ENCODE peak calls at places on chromosomes 3 and 15, in five cellular contexts. M, A, G, D and H are unnamed samples. For H3K9me2, the result is how much of the 10 kb centered on the place peaks cover.

GRCh38 chr15:81843226-81843625 is 202.6 kb downstream of the MEX3B start:
- DNase-seq in M (no peak), A (no peak), G (peak), D (no peak), H (no peak)

GRCh38 chr15:66815322-66815721 is 113.3 kb downstream of the SMAD6 start:
- DNase-seq in M (peak), A (no peak), G (no peak), D (no peak), H (peak)

GRCh38 chr15:60548101-60548500 is 69.2 kb upstream of the ICE2 start:
- DNase-seq in M (no peak), A (no peak), G (no peak), D (no peak), H (no peak)

GRCh38 chr15:67101981-67102929 is 36.9 kb downstream of the SMAD3 start:
- DNase-seq in M (peak), A (no peak), G (no peak), D (no peak), H (peak)

GRCh38 chr15:74464897-74465296 is 3.9 kb upstream of the UBL7 start:
- DNase-seq in M (no peak), A (no peak), G (no peak), D (no peak), H (no peak)

GRCh38 chr15:81400640-81401236 is 26.7 kb upstream of the TMC3 start:
- DNase-seq in M (peak), A (peak), G (peak), D (peak), H (peak)

GRCh38 chr15:39106913-39107312 is 474.0 kb upstream of the THBS1 start:
- DNase-seq in M (no peak), A (no peak), G (no peak), D (no peak), H (no peak)

GRCh38 chr3:150599611-150600297 is 3.4 kb upstream of the SELENOT start:
- DNase-seq in M (peak), A (peak), G (no peak), D (no peak), H (peak)

GRCh38 chr3:177427096-177427495 is 229.8 kb upstream of the TBL1XR1 start:
- DNase-seq in M (no peak), A (no peak), G (peak), D (no peak), H (no peak)

GRCh38 chr3:104519968-104520655 is 846.6 kb upstream of the ALCAM start:
- DNase-seq in M (no peak), A (no peak), G (no peak), D (no peak), H (no peak)

GRCh38 chr3:109532257-109533216 is 195.2 kb upstream of the DPPA4 start:
- DNase-seq in M (peak), A (peak), G (peak), D (peak), H (peak)

GRCh38 chr15:31799711-31800321 is 230.5 kb upstream of the CHRNA7 start:
- DNase-seq in M (peak), A (no peak), G (no peak), D (no peak), H (peak)

GRCh38 chr15:81795899-81796298 is 249.9 kb downstream of the MEX3B start:
- DNase-seq in M (no peak), A (no peak), G (no peak), D (no peak), H (no peak)

GRCh38 chr3:43006825-43007224 is 27.7 kb downstream of the GASK1A start:
- DNase-seq in M (peak), A (no peak), G (no peak), D (no peak), H (no peak)

GRCh38 chr3:38637906-38638305 is 11.6 kb downstream of the SCN5A start:
- DNase-seq in M (no peak), A (no peak), G (no peak), D (no peak), H (no peak)

GRCh38 chr3:23341147-23341838 is 138.2 kb downstream of the UBE2E2 start:
- DNase-seq in M (no peak), A (no peak), G (peak), D (no peak), H (no peak)

GRCh38 chr15:48076454-48076853 is 44.3 kb upstream of the SLC24A5 start:
- DNase-seq in M (no peak), A (no peak), G (no peak), D (no peak), H (no peak)

GRCh38 chr3:79767953-79768282 is at the start of gene ROBO1:
- DNase-seq in M (no peak), A (no peak), G (no peak), D (peak), H (no peak)

GRCh38 chr3:147089286-147089685 is 317.1 kb downstream of the ZIC4 start:
- DNase-seq in M (no peak), A (no peak), G (no peak), D (no peak), H (no peak)

GRCh38 chr3:123660900-123661299 is 76.0 kb upstream of the HACD2 start:
- DNase-seq in M (peak), A (no peak), G (no peak), D (peak), H (peak)

DNA sequence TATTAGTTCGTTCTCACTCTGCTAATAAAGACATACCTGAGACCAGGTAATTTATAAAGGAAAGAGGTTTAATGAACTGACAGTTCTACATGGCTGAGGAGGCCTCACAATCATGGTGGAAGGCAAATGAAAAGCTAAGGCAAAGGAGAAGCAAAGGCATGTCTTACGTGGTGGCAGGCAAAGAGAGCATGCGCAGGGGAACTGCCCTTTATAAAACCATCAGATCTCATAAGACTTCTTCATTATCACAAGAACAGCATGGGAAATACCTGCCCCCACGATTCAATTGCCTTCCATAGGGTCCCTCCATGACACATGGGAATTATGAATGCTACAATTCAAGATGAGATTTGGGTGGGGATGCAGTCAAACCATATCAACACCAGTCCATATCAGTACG is 133.5 kb downstream of the ZNF621 start:
- DNase-seq in M (no peak), A (no peak), G (no peak), D (no peak), H (no peak)
- H3K4me3 ChIP-seq in M (no peak), A (no peak), G (no peak), D (no peak), H (no peak)

GRCh38 chr3:78360849-78361248 is 1321.0 kb downstream of the ROBO2 start:
- DNase-seq in M (no peak), A (no peak), G (no peak), D (no peak), H (no peak)
- H3K9me2 ChIP-seq in M (under half), A (under half), G (under half), D (under half), H (under half)

GRCh38 chr15:59444082-59444835 is 6.3 kb downstream of the FAM81A start:
- DNase-seq in M (no peak), A (no peak), G (no peak), D (no peak), H (no peak)

GRCh38 chr15:59448871-59449270 is 10.9 kb downstream of the FAM81A start:
- DNase-seq in M (no peak), A (no peak), G (no peak), D (no peak), H (no peak)

GRCh38 chr15:59444980-59445500 is 7.1 kb downstream of the FAM81A start:
- DNase-seq in M (no peak), A (no peak), G (no peak), D (no peak), H (no peak)

GRCh38 chr15:59443341-59444081 is 5.5 kb downstream of the FAM81A start:
- DNase-seq in M (no peak), A (no peak), G (peak), D (no peak), H (no peak)

DNA sequence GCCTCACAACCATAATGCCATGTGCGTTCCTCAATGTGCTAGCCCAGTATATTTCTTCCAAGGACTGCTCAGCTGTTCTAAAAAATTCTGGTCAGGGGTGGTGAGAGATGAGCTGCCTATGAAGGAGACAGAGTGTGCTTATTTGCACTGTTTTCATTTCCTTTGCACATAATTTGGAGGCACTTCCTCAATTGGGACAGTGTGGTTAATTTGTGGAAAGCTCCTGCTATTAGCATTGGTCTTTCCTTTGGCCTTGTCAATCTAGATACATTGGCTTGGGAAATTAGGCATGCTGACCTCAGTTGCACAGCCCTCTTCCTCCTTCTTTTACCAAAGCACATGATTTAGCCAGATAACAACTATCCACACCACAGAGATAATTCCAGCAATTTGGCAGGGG is 9.4 kb downstream of the FAM81A start:
- DNase-seq in M (no peak), A (no peak), G (no peak), D (no peak), H (no peak)
- H3K4me2 ChIP-seq in M (no peak), A (no peak), G (no peak), D (no peak), H (no peak)

GRCh38 chr3:55164191-55164590 is 236.3 kb upstream of the LRTM1 start:
- DNase-seq in M (no peak), A (no peak), G (no peak), D (no peak), H (no peak)

GRCh38 chr3:55164876-55165275 is 237.0 kb upstream of the LRTM1 start:
- DNase-seq in M (peak), A (no peak), G (no peak), D (no peak), H (no peak)

GRCh38 chr3:55165704-55166103 is 237.8 kb upstream of the LRTM1 start:
- DNase-seq in M (no peak), A (no peak), G (no peak), D (no peak), H (no peak)

GRCh38 chr3:55166577-55167555 is 239.0 kb upstream of the LRTM1 start:
- DNase-seq in M (peak), A (no peak), G (peak), D (no peak), H (peak)

DNA sequence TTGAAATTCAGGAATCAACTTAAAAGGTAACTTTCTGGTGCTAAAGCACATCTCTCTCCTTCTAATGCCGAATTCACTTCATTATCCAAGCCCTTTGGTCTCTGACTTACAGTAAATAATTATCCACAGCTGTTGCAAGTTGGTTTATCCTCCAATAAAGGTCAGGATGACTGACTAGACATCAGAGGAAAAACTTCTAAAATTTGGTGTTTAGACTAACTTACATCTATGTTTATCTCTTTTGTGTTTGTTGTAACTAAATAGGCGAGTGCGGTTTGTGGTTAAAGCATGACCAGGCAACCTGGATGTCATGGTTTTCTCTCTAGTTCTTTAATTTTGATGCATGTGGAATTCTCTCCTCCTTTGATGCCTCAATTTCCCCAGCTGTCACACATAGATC is 237.4 kb upstream of the LRTM1 start:
- DNase-seq in M (peak), A (no peak), G (no peak), D (no peak), H (no peak)
- H3K4me3 ChIP-seq in M (no peak), A (no peak), G (no peak), D (no peak), H (no peak)

DNA sequence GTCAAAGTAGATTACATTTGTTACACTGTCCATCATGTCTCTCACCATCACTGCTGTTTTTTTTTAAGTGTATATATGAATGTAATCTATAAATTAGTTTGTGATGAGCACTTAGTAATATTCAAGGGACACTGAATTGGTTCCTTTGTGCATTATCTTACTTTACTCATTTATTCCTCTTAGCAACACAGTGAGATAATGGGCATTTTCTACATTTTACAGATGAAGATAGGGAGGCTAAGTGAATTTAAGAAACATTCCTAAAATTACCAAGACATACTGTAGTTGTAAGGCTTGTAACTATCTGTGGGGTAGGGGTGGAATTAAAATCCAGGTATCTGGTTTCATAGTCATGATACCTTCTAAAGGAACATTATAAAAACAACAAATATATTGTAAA is 33.9 kb downstream of the VPS8 start:
- DNase-seq in M (no peak), A (no peak), G (no peak), D (no peak), H (no peak)
- H3K9me2 ChIP-seq in M (under half), A (under half), G (under half), D (under half), H (under half)